ENCODE peak calls at places on chromosome 17, in seven cellular contexts. L, S, Y, M, P, D and K are unnamed samples.

GRCh38 chr17:2023692-2024571 is 1.2 kb downstream of the RTN4RL1 start:
- DNase-seq in D (no peak), P (no peak), Y (peak), L (no peak), M (no peak), S (no peak), K (peak)

GRCh38 chr17:35314415-35315216 is 58.8 kb downstream of the SLFN11 start:
- DNase-seq in Y (peak), S (no peak), P (no peak), L (no peak), M (no peak), D (no peak), K (no peak)

GRCh38 chr17:70677783-70678647 is 508.7 kb downstream of the KCNJ2 start:
- DNase-seq in M (no peak), D (no peak), P (no peak), Y (peak), S (no peak), L (no peak), K (no peak)

GRCh38 chr17:61454095-61454931 is 2.1 kb downstream of the TBX4 start:
- DNase-seq in D (no peak), L (no peak), S (no peak), M (peak), P (no peak), Y (peak), K (no peak)

GRCh38 chr17:63841350-63842172 is 924 bp downstream of the SMARCD2 start:
- DNase-seq in L (no peak), P (no peak), D (peak), S (no peak), Y (no peak), M (peak), K (peak)

GRCh38 chr17:30092886-30093285 is 23.7 kb upstream of the NSRP1 start:
- DNase-seq in S (no peak), P (no peak), L (no peak), D (no peak), M (no peak), Y (no peak), K (no peak)

GRCh38 chr17:42169351-42169750 is 11.6 kb downstream of the KCNH4 start:
- DNase-seq in S (no peak), L (no peak), Y (no peak), D (no peak), P (no peak), M (no peak), K (no peak)

GRCh38 chr17:11871773-11872172 is 125.5 kb downstream of the ZNF18 start:
- DNase-seq in Y (no peak), L (no peak), D (no peak), M (no peak), S (no peak), P (no peak), K (no peak)

GRCh38 chr17:65409381-65409780 is 152.1 kb downstream of the AXIN2 start:
- DNase-seq in S (no peak), Y (no peak), L (no peak), D (no peak), M (no peak), P (no peak), K (no peak)

GRCh38 chr17:5821057-5821456 is 236.7 kb upstream of the NLRP1 start:
- DNase-seq in Y (peak), S (no peak), M (peak), D (no peak), L (peak), P (no peak), K (no peak)

GRCh38 chr17:2034806-2035548 is 5.0 kb downstream of the DPH1 start:
- DNase-seq in Y (no peak), D (no peak), L (no peak), S (no peak), M (no peak), P (peak), K (peak)

GRCh38 chr17:69733171-69734014 is 318.9 kb downstream of the MAP2K6 start:
- DNase-seq in L (peak), Y (no peak), P (peak), M (peak), S (no peak), D (peak), K (no peak)

GRCh38 chr17:144936-145670 is 7.7 kb downstream of the SCGB1C2 start:
- DNase-seq in Y (no peak), P (no peak), S (no peak), D (peak), L (no peak), M (peak), K (peak)

GRCh38 chr17:81037783-81038733 is 3.1 kb downstream of the BAIAP2 start:
- DNase-seq in S (no peak), M (no peak), L (no peak), D (no peak), P (no peak), Y (peak), K (peak)

GRCh38 chr17:50130778-50131317 is 888 bp upstream of the SAMD14 start:
- DNase-seq in L (no peak), M (no peak), S (no peak), Y (peak), D (no peak), P (no peak), K (no peak)